ENCODE peak calls at places on chromosome 1, in nine cellular contexts. D is stimulated activated CD8-positive, alpha-beta memory T cell treated with anti-CD3 and anti-CD28 coated beads, Interleukin-12 subunit alpha, Interleukin-12 subunit beta, amount 100 ng/mL, for 1 hour; M is OCI-LY7; G is posterior cingulate gyrus; A is NCI-H460; S is mesendoderm; Y is activated CD4-positive, alpha-beta T cell treated with anti-CD3 and anti-CD28 coated beads, Interleukin-2, amount 50 U/mL, for 1 hour; P is hepatocyte; U is lower leg skin. X is an unnamed sample.

GRCh38 chr1:229880271-229881170 is 186.5 kb upstream of the GALNT2 start:
- DNase-seq in D (no peak), M (no peak), G (no peak), A (no peak), S (no peak), Y (no peak), P (no peak), U (no peak), X (no peak)

GRCh38 chr1:119027759-119028158 is 39.6 kb upstream of the TBX15 start:
- DNase-seq in D (no peak), M (no peak), G (no peak), A (no peak), S (no peak), Y (no peak), P (no peak), U (no peak), X (no peak)

GRCh38 chr1:184493987-184494388 is 107.2 kb downstream of the C1orf21 start:
- DNase-seq in D (no peak), M (no peak), G (no peak), A (no peak), S (no peak), Y (no peak), P (no peak), U (no peak), X (peak)

GRCh38 chr1:236489710-236490377 is 33.9 kb upstream of the LGALS8 start:
- DNase-seq in D (no peak), M (peak), G (no peak), A (peak), S (peak), Y (no peak), P (peak), U (no peak), X (peak)

GRCh38 chr1:84164156-84164555 is 20.1 kb downstream of the PRKACB start:
- DNase-seq in D (no peak), M (no peak), G (no peak), A (no peak), S (no peak), Y (no peak), P (no peak), U (no peak), X (peak)

GRCh38 chr1:180680558-180681144 is 48.8 kb downstream of the XPR1 start:
- DNase-seq in D (no peak), M (no peak), G (no peak), A (no peak), S (no peak), Y (no peak), P (no peak), U (no peak), X (no peak)

GRCh38 chr1:118914379-118915161 is 73.6 kb downstream of the TBX15 start:
- DNase-seq in D (no peak), M (no peak), G (no peak), A (no peak), S (no peak), Y (no peak), P (peak), U (no peak), X (no peak)

GRCh38 chr1:225694151-225694603 is 41.3 kb upstream of the ENAH start:
- DNase-seq in D (no peak), M (no peak), G (no peak), A (no peak), S (peak), Y (no peak), P (peak), U (peak), X (no peak)

X was measured in cerebellum.